ENCODE peak calls at places on chromosomes 3 and 15, in eight cellular contexts. P is upper lobe of right lung, J is HS-27A, E is transverse colon, O is HuH-7.5, A is AG09319, W is M059J, N is pancreas. I is an unnamed sample.

GRCh38 chr3:111282024-111282423 is 210.4 kb downstream of the NECTIN3 start:
- DNase-seq in P (no peak), J (no peak), E (no peak), O (no peak), A (no peak), W (no peak), N (no peak), I (no peak)

GRCh38 chr3:58204713-58205112 is 6.1 kb downstream of the DNASE1L3 start:
- DNase-seq in P (no peak), J (no peak), E (no peak), O (no peak), A (no peak), W (no peak), N (no peak), I (peak)

GRCh38 chr15:29129903-29130302 is 139.7 kb downstream of the NSMCE3 start:
- DNase-seq in P (peak), J (no peak), E (no peak), O (no peak), A (no peak), W (no peak), N (no peak), I (peak)

GRCh38 chr15:38941399-38941953 is 376.9 kb upstream of the RASGRP1 start:
- DNase-seq in P (no peak), J (peak), E (no peak), O (no peak), A (no peak), W (peak), N (no peak), I (no peak)

GRCh38 chr3:146227486-146227885 is 23.4 kb downstream of the PLSCR4 start:
- DNase-seq in P (no peak), J (no peak), E (no peak), O (no peak), A (no peak), W (no peak), N (no peak), I (no peak)

GRCh38 chr3:123188058-123188457 is 13.7 kb upstream of the SEC22A start:
- DNase-seq in P (no peak), J (no peak), E (no peak), O (no peak), A (no peak), W (no peak), N (no peak), I (no peak)

GRCh38 chr15:90033006-90033405 is 31.9 kb downstream of the ZNF710 start:
- DNase-seq in P (no peak), J (no peak), E (peak), O (no peak), A (no peak), W (no peak), N (peak), I (peak)

GRCh38 chr15:98609144-98609852 is 39.0 kb upstream of the IGF1R start:
- DNase-seq in P (no peak), J (peak), E (no peak), O (no peak), A (no peak), W (peak), N (no peak), I (no peak)

GRCh38 chr3:109125902-109126301 is 8.0 kb upstream of the MORC1 start:
- DNase-seq in P (no peak), J (no peak), E (no peak), O (no peak), A (no peak), W (no peak), N (no peak), I (no peak)

GRCh38 chr3:122973893-122974615 is 53.5 kb downstream of the SEMA5B start:
- DNase-seq in P (no peak), J (no peak), E (no peak), O (no peak), A (no peak), W (no peak), N (no peak), I (no peak)

GRCh38 chr15:39167114-39168058 is 413.5 kb upstream of the THBS1 start:
- DNase-seq in P (no peak), J (no peak), E (no peak), O (no peak), A (no peak), W (no peak), N (no peak), I (no peak)

GRCh38 chr3:78476076-78476475 is 1291.7 kb downstream of the ROBO1 start:
- DNase-seq in P (no peak), J (no peak), E (no peak), O (no peak), A (no peak), W (no peak), N (no peak), I (no peak)

GRCh38 chr3:182451871-182452270 is 341.4 kb upstream of the ATP11B start:
- DNase-seq in P (no peak), J (no peak), E (no peak), O (no peak), A (no peak), W (no peak), N (no peak), I (no peak)

GRCh38 chr3:140420621-140421357 is 257.1 kb upstream of the TRIM42 start:
- DNase-seq in P (no peak), J (peak), E (no peak), O (no peak), A (no peak), W (peak), N (no peak), I (no peak)

GRCh38 chr3:8421267-8421666 is 80.4 kb upstream of the LMCD1 start:
- DNase-seq in P (no peak), J (peak), E (no peak), O (no peak), A (no peak), W (no peak), N (no peak), I (no peak)

GRCh38 chr3:119314821-119315220 is 20.6 kb downstream of the ARHGAP31 start:
- DNase-seq in P (no peak), J (no peak), E (no peak), O (no peak), A (no peak), W (no peak), N (no peak), I (no peak)

GRCh38 chr15:44792715-44793114 is 56.4 kb downstream of the TRIM69 start:
- DNase-seq in P (no peak), J (no peak), E (no peak), O (no peak), A (no peak), W (no peak), N (no peak), I (no peak)